ENCODE peak calls at places on chromosomes 11 and 22, in nine cellular contexts. Y, J, B, I, L, Q, K, S and C are unnamed samples.

GRCh38 chr11:18106688-18107087 is 806 bp upstream of the SAAL1 start:
- DNase-seq in Y (no peak), J (peak), B (no peak), I (no peak), L (no peak), Q (no peak), K (peak), S (no peak), C (no peak)

GRCh38 chr22:48960576-48960975 is 867.1 kb downstream of the BRD1 start:
- DNase-seq in Y (no peak), J (no peak), B (no peak), I (no peak), L (no peak), Q (no peak), K (no peak), S (no peak), C (no peak)

GRCh38 chr11:33655842-33656600 is 44.6 kb downstream of the C11orf91 start:
- DNase-seq in Y (no peak), J (peak), B (no peak), I (no peak), L (no peak), Q (no peak), K (no peak), S (no peak), C (no peak)

GRCh38 chr11:74780277-74780870 is 31.7 kb downstream of the RNF169 start:
- DNase-seq in Y (no peak), J (no peak), B (no peak), I (no peak), L (no peak), Q (no peak), K (no peak), S (no peak), C (no peak)

GRCh38 chr11:114307524-114308203 is 11.5 kb downstream of the NNMT start:
- DNase-seq in Y (no peak), J (no peak), B (no peak), I (no peak), L (peak), Q (peak), K (peak), S (no peak), C (no peak)

GRCh38 chr22:49614966-49615965 is 212.4 kb downstream of the BRD1 start:
- DNase-seq in Y (no peak), J (no peak), B (no peak), I (no peak), L (no peak), Q (no peak), K (no peak), S (no peak), C (no peak)

GRCh38 chr11:61198391-61198790 is 4.9 kb upstream of the PGA3 start:
- DNase-seq in Y (no peak), J (no peak), B (no peak), I (no peak), L (no peak), Q (no peak), K (no peak), S (no peak), C (no peak)

GRCh38 chr22:42986115-42986514 is 28.8 kb downstream of the PACSIN2 start:
- DNase-seq in Y (no peak), J (no peak), B (no peak), I (no peak), L (no peak), Q (no peak), K (no peak), S (no peak), C (no peak)

GRCh38 chr11:83257638-83258229 is 28.4 kb downstream of the CCDC90B start:
- DNase-seq in Y (no peak), J (peak), B (no peak), I (no peak), L (peak), Q (peak), K (peak), S (peak), C (no peak)

GRCh38 chr11:45399166-45399565 is 113.0 kb upstream of the SYT13 start:
- DNase-seq in Y (no peak), J (no peak), B (no peak), I (no peak), L (no peak), Q (no peak), K (no peak), S (no peak), C (no peak)

GRCh38 chr22:46693634-46694422 is 44.2 kb downstream of the CERK start:
- DNase-seq in Y (no peak), J (no peak), B (no peak), I (peak), L (no peak), Q (no peak), K (no peak), S (no peak), C (no peak)

GRCh38 chr11:121095561-121095960 is 5.5 kb upstream of the TECTA start:
- DNase-seq in Y (no peak), J (peak), B (no peak), I (no peak), L (no peak), Q (no peak), K (no peak), S (no peak), C (no peak)

GRCh38 chr22:19889951-19890350 is 35.3 kb upstream of the GNB1L start:
- DNase-seq in Y (peak), J (no peak), B (peak), I (no peak), L (peak), Q (no peak), K (no peak), S (no peak), C (peak)

GRCh38 chr11:75938543-75938942 is 123.5 kb downstream of the UVRAG start:
- DNase-seq in Y (no peak), J (peak), B (no peak), I (no peak), L (no peak), Q (peak), K (peak), S (no peak), C (no peak)